ENCODE peak calls at places on chromosomes 1 and 21, in five cellular contexts. G, V, Q, P and T are unnamed samples.

GRCh38 chr1:81695741-81696140 is 105.0 kb upstream of the ADGRL2 start:
- DNase-seq in G (no peak), V (peak; percentile 74), P (no peak), Q (no peak), T (peak; percentile 35)

GRCh38 chr1:42970143-42970542 is 11.5 kb upstream of the SLC2A1 start:
- DNase-seq in Q (no peak), V (no peak), P (no peak), G (no peak), T (no peak)

GRCh38 chr1:154607084-154607747 is 770 bp downstream of the ADAR start:
- DNase-seq in G (no peak), V (peak; percentile 89), P (no peak), Q (no peak), T (peak; percentile 43)

GRCh38 chr1:83512371-83513004 is 486.4 kb downstream of the TTLL7 start:
- DNase-seq in P (no peak), Q (no peak), G (no peak), V (no peak), T (no peak)

GRCh38 chr1:66143661-66144060 is 351.0 kb downstream of the PDE4B start:
- DNase-seq in V (no peak), P (no peak), G (no peak), Q (no peak), T (no peak)

GRCh38 chr1:242016518-242016917 is 17.6 kb upstream of the MAP1LC3C start:
- DNase-seq in G (no peak), P (no peak), Q (no peak), V (no peak), T (no peak)

GRCh38 chr1:20615946-20616345 is 17.3 kb upstream of the PINK1 start:
- DNase-seq in P (no peak), Q (no peak), V (no peak), G (no peak), T (no peak)

GRCh38 chr1:220954321-220954720 is 75.1 kb downstream of the HLX start:
- DNase-seq in V (peak; percentile 17), Q (no peak), P (no peak), G (no peak), T (peak; percentile 57)

GRCh38 chr1:16127676-16128337 is 28.1 kb downstream of the EPHA2 start:
- DNase-seq in Q (no peak), G (no peak), P (no peak), V (no peak), T (no peak)

GRCh38 chr1:209805341-209805781 is 581 bp downstream of the IRF6 start:
- DNase-seq in Q (peak; percentile 57), V (no peak), P (no peak), G (no peak), T (peak; percentile 39)

GRCh38 chr1:153760440-153760839 is 14.8 kb upstream of the SLC27A3 start:
- DNase-seq in G (no peak), Q (no peak), V (peak; percentile 83), P (no peak), T (no peak)

GRCh38 chr1:51019811-51020210 is 49.8 kb downstream of the CDKN2C start:
- DNase-seq in V (peak; percentile 32), G (no peak), Q (no peak), P (no peak), T (no peak)

GRCh38 chr1:7440154-7440553 is 330.9 kb upstream of the VAMP3 start:
- DNase-seq in G (no peak), V (no peak), P (no peak), Q (no peak), T (no peak)
- H3K4me3 ChIP-seq in G (no peak overlapping the region), V (no peak overlapping the region), P (no peak overlapping the region), Q (no peak overlapping the region), T (no peak overlapping the region)

DNA sequence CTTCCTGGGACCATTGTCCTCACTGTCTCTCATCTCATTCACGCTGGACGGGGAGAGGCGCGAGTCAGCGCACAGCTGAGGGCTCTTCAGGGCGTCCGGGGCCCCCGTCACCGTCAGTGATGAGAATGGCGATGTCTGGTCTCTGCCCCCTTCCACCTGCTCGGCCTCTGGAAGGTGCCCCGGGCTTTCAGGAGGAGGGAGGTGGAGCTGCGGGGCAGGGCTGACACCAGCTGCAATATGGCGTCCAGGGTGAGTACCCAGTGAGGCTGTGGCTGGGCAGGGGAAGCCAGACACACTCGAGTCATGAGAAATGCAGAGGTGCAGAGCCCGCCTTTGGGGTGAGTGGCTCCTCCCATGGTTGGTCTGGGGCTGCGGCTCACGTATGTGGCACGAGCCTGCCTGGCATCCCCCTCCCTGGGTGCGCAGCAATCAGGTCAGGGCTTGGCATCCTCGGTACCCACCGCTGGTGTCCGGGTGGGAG is 15.1 kb downstream of the MORN1 start:
- DNase-seq in P (no peak), G (no peak), V (no peak), Q (peak; percentile 42), T (no peak)
- H3K27me3 ChIP-seq in P (no peaks in the 10 kb centered on the region), G (no peaks in the 10 kb centered on the region), V (no peaks in the 10 kb centered on the region), Q (no peaks in the 10 kb centered on the region), T (no peaks in the 10 kb centered on the region)

GRCh38 chr21:30415993-30416392 is 9.7 kb downstream of the KRTAP13-3 start:
- DNase-seq in V (no peak), G (no peak), P (no peak), Q (no peak), T (no peak)
- H3K9me3 ChIP-seq in V (no peaks in the 10 kb centered on the region), G (no peaks in the 10 kb centered on the region), P (peaks cover 19% of the 10 kb centered on the region), Q (no peaks in the 10 kb centered on the region), T (no peaks in the 10 kb centered on the region)

GRCh38 chr1:2200308-2200943 is 5.9 kb upstream of the FAAP20 start:
- DNase-seq in P (no peak), G (no peak), Q (no peak), V (no peak), T (no peak)
- H3K4me3 ChIP-seq in P (peak overlapping the region; percentile 7), G (peak overlapping the region; percentile 70), Q (no peak overlapping the region), V (peak overlapping the region; percentile 82), T (no peak overlapping the region)